ENCODE peak calls at places on chromosomes 4 and X, in six cellular contexts. H, M, S, O, F and X are unnamed samples.

GRCh38 chrX:154411981-154412340 is 622 bp downstream of the TAFAZZIN start:
- DNase-seq in H (peak; percentile 70), M (no peak), S (no peak), O (peak; percentile 45), F (peak; percentile 81), X (no peak)

GRCh38 chr4:142354794-142355416 is 491.2 kb downstream of the INPP4B start:
- DNase-seq in H (no peak), F (no peak), S (no peak), O (no peak), M (no peak), X (no peak)

GRCh38 chrX:38347136-38347535 is 5.3 kb upstream of the OTC start:
- DNase-seq in O (no peak), S (no peak), M (no peak), H (no peak), F (no peak), X (no peak)

GRCh38 chr4:107278791-107279481 is 242.8 kb upstream of the DKK2 start:
- DNase-seq in F (no peak), S (no peak), M (no peak), O (peak; percentile 1), H (no peak), X (no peak)

GRCh38 chrX:109707322-109707721 is 25.7 kb downstream of the ACSL4 start:
- DNase-seq in S (no peak), F (no peak), H (no peak), O (no peak), M (no peak), X (no peak)

GRCh38 chrX:68355629-68355920 is 77.7 kb downstream of the OPHN1 start:
- DNase-seq in O (peak; percentile 2), M (no peak), H (no peak), F (no peak), S (no peak), X (no peak)

GRCh38 chr4:138910914-138911336 is 104.7 kb upstream of the NOCT start:
- DNase-seq in M (no peak), F (peak; percentile 75), O (peak; percentile 55), H (peak; percentile 48), S (no peak), X (peak; percentile 25)

GRCh38 chr4:52107336-52107735 is 56.2 kb downstream of the SPATA18 start:
- DNase-seq in F (no peak), S (no peak), M (no peak), O (no peak), H (no peak), X (no peak)

GRCh38 chr4:47570816-47571215 is 85.7 kb downstream of the ATP10D start:
- DNase-seq in M (no peak), H (no peak), O (no peak), F (no peak), S (no peak), X (no peak)

GRCh38 chr4:1871471-1872021 is 353 bp downstream of the NSD2 start:
- DNase-seq in F (peak; percentile 85), O (no peak), H (peak; percentile 84), S (no peak), M (no peak), X (no peak)

GRCh38 chrX:41468647-41469323 is 21.6 kb downstream of the NYX start:
- DNase-seq in O (no peak), F (no peak), M (no peak), S (no peak), H (no peak), X (no peak)

GRCh38 chrX:101462892-101463291 is 22.4 kb upstream of the ARMCX4 start:
- DNase-seq in O (peak; percentile 10), F (peak; percentile 38), M (peak; percentile 15), H (no peak), S (no peak), X (peak; percentile 13)

GRCh38 chrX:108516184-108516583 is 76.5 kb downstream of the COL4A5 start:
- DNase-seq in F (no peak), S (no peak), O (peak; percentile 89), H (no peak), M (no peak), X (no peak)
- TF ChIP-seq REST in F (no peak), S (no peak), O (no peak), H (no peak), M (no peak), X (no peak)

DNA sequence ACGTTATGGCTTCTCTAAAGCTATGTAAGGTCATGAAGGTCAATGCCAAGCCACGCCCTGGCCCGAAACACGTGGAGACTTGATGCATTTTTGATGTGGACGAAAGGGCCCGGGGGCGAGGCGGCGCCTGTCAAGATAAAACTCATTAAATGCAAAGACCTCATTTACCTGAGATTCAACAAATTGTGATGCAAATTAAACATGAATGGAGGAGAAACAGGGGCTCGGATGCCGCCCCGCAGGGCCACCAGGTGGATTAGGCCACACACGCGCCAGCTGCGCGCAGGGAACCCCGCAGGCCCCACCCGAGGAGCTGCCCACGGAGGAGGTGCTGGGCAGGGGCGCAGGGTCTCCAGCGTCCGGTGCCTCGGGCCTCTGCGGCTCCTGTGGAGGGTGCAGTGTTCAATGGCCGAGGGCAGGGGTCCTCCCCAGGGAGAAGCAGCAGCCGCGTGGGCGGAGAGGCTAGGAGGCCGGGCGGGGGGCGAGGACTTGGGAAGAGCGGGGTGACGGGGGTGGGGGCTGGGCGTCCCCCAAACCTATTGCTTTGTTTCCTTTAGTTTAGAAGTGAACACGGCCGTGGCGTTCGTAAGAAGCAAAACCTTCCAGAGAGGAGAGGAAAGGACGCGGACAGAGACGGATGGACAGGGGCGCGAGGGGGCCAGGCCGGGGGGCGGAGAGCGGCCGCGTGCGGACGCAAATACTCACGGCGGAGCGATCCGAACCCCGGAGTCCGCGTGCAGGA is 40.4 kb downstream of the CPLX1 start:
- DNase-seq in S (no peak), M (no peak), F (no peak), H (no peak), O (no peak), X (no peak)
- H3K4me3 ChIP-seq in S (no peak overlapping the region), M (no peak overlapping the region), F (no peak overlapping the region), H (no peak overlapping the region), O (no peak overlapping the region), X (no peak overlapping the region)

GRCh38 chr4:154497901-154498300 is 6.3 kb upstream of the DCHS2 start:
- DNase-seq in F (no peak), O (no peak), M (no peak), S (no peak), H (no peak), X (no peak)
- TF ChIP-seq SIN3A in F (no peak), O (no peak), M (no peak), S (no peak), H (no peak), X (no peak)

GRCh38 chr4:104302731-104303130 is 192.0 kb downstream of the CXXC4 start:
- DNase-seq in O (no peak), H (no peak), M (no peak), S (no peak), F (no peak), X (no peak)
- TF ChIP-seq REST in O (no peak), H (no peak), M (no peak), S (no peak), F (no peak), X (no peak)

GRCh38 chrX:8987672-8988250 is 46.2 kb downstream of the FAM9B start:
- DNase-seq in M (no peak), H (no peak), O (no peak), S (no peak), F (no peak), X (no peak)
- H3K4me3 ChIP-seq in M (no peak overlapping the region), H (no peak overlapping the region), O (no peak overlapping the region), S (no peak overlapping the region), F (no peak overlapping the region), X (no peak overlapping the region)

GRCh38 chrX:2516612-2517011 is 15.8 kb upstream of the DHRSX start:
- DNase-seq in H (no peak), F (no peak), O (no peak), S (peak; percentile 66), M (no peak), X (no peak)
- TF ChIP-seq SIN3A in H (no peak), F (no peak), O (no peak), S (no peak), M (no peak), X (no peak)

DNA sequence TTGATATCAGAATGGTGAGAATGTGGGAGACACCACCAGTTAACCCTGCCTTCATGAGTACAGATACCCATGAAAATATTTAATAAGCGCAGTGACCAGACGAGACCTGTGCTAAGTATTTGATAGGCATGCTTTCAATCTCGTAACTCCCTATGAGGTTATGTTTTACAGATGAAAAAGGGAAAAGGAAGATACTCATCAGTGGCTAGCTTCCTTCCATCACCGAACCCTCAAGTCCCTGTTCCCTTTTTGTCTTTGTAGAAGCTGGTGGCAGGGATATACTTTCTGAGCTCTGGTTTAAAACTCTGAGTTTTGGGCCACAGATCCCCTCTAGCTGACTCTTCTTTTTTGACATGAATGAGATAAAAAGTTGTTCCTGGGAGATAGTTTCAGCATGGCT is 26.3 kb downstream of the AFF1 start:
- DNase-seq in O (no peak), M (no peak), H (no peak), S (no peak), F (no peak), X (no peak)
- TF ChIP-seq REST in O (no peak), M (no peak), H (no peak), S (no peak), F (no peak), X (no peak)

DNA sequence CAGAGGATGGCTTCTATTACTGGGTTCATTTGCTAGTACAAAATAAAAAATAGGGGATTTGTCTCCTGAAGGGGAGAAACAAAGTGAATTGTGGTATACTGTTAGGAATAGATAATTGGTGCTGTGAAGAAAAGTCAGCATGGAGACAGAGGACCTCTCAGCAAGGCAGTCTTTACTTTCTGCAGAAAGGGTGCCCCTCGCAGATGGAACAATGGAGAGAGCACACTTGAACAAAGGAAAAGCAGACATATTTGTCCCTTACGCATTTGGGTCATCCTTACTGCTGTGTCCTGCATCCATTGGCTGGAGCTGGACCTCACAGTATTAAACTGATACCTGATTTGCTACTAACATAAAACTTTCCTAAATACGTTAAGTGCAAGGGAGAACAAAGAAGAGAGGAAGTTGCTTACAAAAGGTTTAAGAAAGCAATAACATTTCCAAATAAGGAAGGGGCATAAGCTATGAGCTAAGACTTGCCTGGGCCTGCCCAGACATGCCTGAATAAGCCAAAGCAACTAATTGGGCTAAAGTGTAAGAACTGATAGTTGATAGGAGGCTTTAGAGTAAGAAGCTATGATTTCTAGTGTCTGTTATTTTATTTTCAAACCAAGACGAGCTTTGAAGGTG is 83.8 kb downstream of the CCKAR start:
- DNase-seq in S (no peak), O (no peak), M (no peak), H (no peak), F (no peak), X (no peak)
- H3K4me3 ChIP-seq in S (no peak overlapping the region), O (no peak overlapping the region), M (no peak overlapping the region), H (no peak overlapping the region), F (no peak overlapping the region), X (no peak overlapping the region)